ENCODE peak calls at places on chromosomes 7 and 10, in ten cellular contexts. One of them, this sample, is unnamed.

GRCh38 chr7:146397141-146397540 is 280.5 kb downstream of the CNTNAP2 start:
- DNase-seq in Peyer's patch: no peak
- DNase-seq in activated effector memory CD4-positive, alpha-beta T cell treated with anti-CD3 and anti-CD28 coated beads, Interleukin-2, amount 50 U/mL, for 16 hours: no peak
- DNase-seq in left ventricle myocardium inferior: no peak
- DNase-seq in LoVo: no peak
- DNase-seq in AG08395: no peak
- DNase-seq in HCEC 1CT: no peak
- DNase-seq in left colon: no peak
- DNase-seq in NCI-H2029: no peak
- DNase-seq in activated T-cell treated with anti-CD3 and anti-CD28 coated beads for 1 hour: no peak
- DNase-seq in this sample: no peak

GRCh38 chr7:76179686-76180085 is 22.0 kb upstream of the SRRM3 start:
- DNase-seq in left colon: no peak
- DNase-seq in Peyer's patch: no peak
- DNase-seq in activated T-cell treated with anti-CD3 and anti-CD28 coated beads for 1 hour: no peak
- DNase-seq in AG08395: no peak
- DNase-seq in HCEC 1CT: no peak
- DNase-seq in activated effector memory CD4-positive, alpha-beta T cell treated with anti-CD3 and anti-CD28 coated beads, Interleukin-2, amount 50 U/mL, for 16 hours: no peak
- DNase-seq in NCI-H2029: no peak
- DNase-seq in left ventricle myocardium inferior: no peak
- DNase-seq in LoVo: no peak
- DNase-seq in this sample: no peak

GRCh38 chr7:47610506-47611044 is 28.7 kb upstream of the TNS3 start:
- DNase-seq in NCI-H2029: no peak
- DNase-seq in HCEC 1CT: peak
- DNase-seq in LoVo: no peak
- DNase-seq in left ventricle myocardium inferior: no peak
- DNase-seq in Peyer's patch: no peak
- DNase-seq in left colon: no peak
- DNase-seq in activated effector memory CD4-positive, alpha-beta T cell treated with anti-CD3 and anti-CD28 coated beads, Interleukin-2, amount 50 U/mL, for 16 hours: no peak
- DNase-seq in activated T-cell treated with anti-CD3 and anti-CD28 coated beads for 1 hour: no peak
- DNase-seq in AG08395: peak
- DNase-seq in this sample: peak

GRCh38 chr7:66641526-66641871 is 12.8 kb downstream of the KCTD7 start:
- DNase-seq in Peyer's patch: no peak
- DNase-seq in LoVo: no peak
- DNase-seq in HCEC 1CT: no peak
- DNase-seq in left colon: no peak
- DNase-seq in AG08395: no peak
- DNase-seq in activated T-cell treated with anti-CD3 and anti-CD28 coated beads for 1 hour: no peak
- DNase-seq in activated effector memory CD4-positive, alpha-beta T cell treated with anti-CD3 and anti-CD28 coated beads, Interleukin-2, amount 50 U/mL, for 16 hours: no peak
- DNase-seq in left ventricle myocardium inferior: no peak
- DNase-seq in NCI-H2029: no peak
- DNase-seq in this sample: no peak

GRCh38 chr7:12062062-12062461 is 149.0 kb upstream of the TMEM106B start:
- DNase-seq in NCI-H2029: no peak
- DNase-seq in activated effector memory CD4-positive, alpha-beta T cell treated with anti-CD3 and anti-CD28 coated beads, Interleukin-2, amount 50 U/mL, for 16 hours: no peak
- DNase-seq in HCEC 1CT: no peak
- DNase-seq in LoVo: no peak
- DNase-seq in Peyer's patch: no peak
- DNase-seq in left colon: no peak
- DNase-seq in AG08395: no peak
- DNase-seq in left ventricle myocardium inferior: no peak
- DNase-seq in activated T-cell treated with anti-CD3 and anti-CD28 coated beads for 1 hour: no peak
- DNase-seq in this sample: no peak

GRCh38 chr10:100447648-100448047 is 15.2 kb upstream of the WNT8B start:
- DNase-seq in activated effector memory CD4-positive, alpha-beta T cell treated with anti-CD3 and anti-CD28 coated beads, Interleukin-2, amount 50 U/mL, for 16 hours: no peak
- DNase-seq in left colon: no peak
- DNase-seq in HCEC 1CT: no peak
- DNase-seq in LoVo: no peak
- DNase-seq in activated T-cell treated with anti-CD3 and anti-CD28 coated beads for 1 hour: no peak
- DNase-seq in Peyer's patch: no peak
- DNase-seq in left ventricle myocardium inferior: no peak
- DNase-seq in AG08395: no peak
- DNase-seq in NCI-H2029: no peak
- DNase-seq in this sample: no peak

GRCh38 chr7:100835903-100836811 is 8.8 kb upstream of the EPHB4 start:
- DNase-seq in HCEC 1CT: no peak
- DNase-seq in left colon: peak
- DNase-seq in Peyer's patch: peak
- DNase-seq in LoVo: no peak
- DNase-seq in AG08395: no peak
- DNase-seq in left ventricle myocardium inferior: peak
- DNase-seq in activated effector memory CD4-positive, alpha-beta T cell treated with anti-CD3 and anti-CD28 coated beads, Interleukin-2, amount 50 U/mL, for 16 hours: no peak
- DNase-seq in activated T-cell treated with anti-CD3 and anti-CD28 coated beads for 1 hour: no peak
- DNase-seq in NCI-H2029: no peak
- DNase-seq in this sample: no peak

GRCh38 chr7:76315372-76315771 is 12.9 kb downstream of the HSPB1 start:
- DNase-seq in Peyer's patch: no peak
- DNase-seq in left colon: no peak
- DNase-seq in AG08395: no peak
- DNase-seq in NCI-H2029: no peak
- DNase-seq in activated T-cell treated with anti-CD3 and anti-CD28 coated beads for 1 hour: no peak
- DNase-seq in HCEC 1CT: no peak
- DNase-seq in activated effector memory CD4-positive, alpha-beta T cell treated with anti-CD3 and anti-CD28 coated beads, Interleukin-2, amount 50 U/mL, for 16 hours: no peak
- DNase-seq in LoVo: no peak
- DNase-seq in left ventricle myocardium inferior: no peak
- DNase-seq in this sample: no peak

GRCh38 chr10:62413652-62414051 is 39.5 kb downstream of the ZNF365 start:
- DNase-seq in activated T-cell treated with anti-CD3 and anti-CD28 coated beads for 1 hour: no peak
- DNase-seq in HCEC 1CT: no peak
- DNase-seq in Peyer's patch: no peak
- DNase-seq in left ventricle myocardium inferior: no peak
- DNase-seq in AG08395: no peak
- DNase-seq in activated effector memory CD4-positive, alpha-beta T cell treated with anti-CD3 and anti-CD28 coated beads, Interleukin-2, amount 50 U/mL, for 16 hours: no peak
- DNase-seq in left colon: no peak
- DNase-seq in NCI-H2029: no peak
- DNase-seq in LoVo: no peak
- DNase-seq in this sample: no peak

GRCh38 chr7:111168182-111168581 is 77.3 kb downstream of the LRRN3 start:
- DNase-seq in left ventricle myocardium inferior: no peak
- DNase-seq in NCI-H2029: peak
- DNase-seq in AG08395: no peak
- DNase-seq in Peyer's patch: no peak
- DNase-seq in activated T-cell treated with anti-CD3 and anti-CD28 coated beads for 1 hour: no peak
- DNase-seq in left colon: no peak
- DNase-seq in LoVo: no peak
- DNase-seq in activated effector memory CD4-positive, alpha-beta T cell treated with anti-CD3 and anti-CD28 coated beads, Interleukin-2, amount 50 U/mL, for 16 hours: no peak
- DNase-seq in HCEC 1CT: no peak
- DNase-seq in this sample: peak

GRCh38 chr7:18859331-18859730 is 258.1 kb downstream of the TWIST1 start:
- DNase-seq in left ventricle myocardium inferior: no peak
- DNase-seq in Peyer's patch: no peak
- DNase-seq in left colon: no peak
- DNase-seq in LoVo: no peak
- DNase-seq in activated T-cell treated with anti-CD3 and anti-CD28 coated beads for 1 hour: no peak
- DNase-seq in activated effector memory CD4-positive, alpha-beta T cell treated with anti-CD3 and anti-CD28 coated beads, Interleukin-2, amount 50 U/mL, for 16 hours: no peak
- DNase-seq in HCEC 1CT: peak
- DNase-seq in NCI-H2029: no peak
- DNase-seq in AG08395: no peak
- DNase-seq in this sample: no peak

GRCh38 chr7:2247141-2247985 is 5.3 kb downstream of the NUDT1 start:
- DNase-seq in activated T-cell treated with anti-CD3 and anti-CD28 coated beads for 1 hour: no peak
- DNase-seq in left ventricle myocardium inferior: no peak
- DNase-seq in Peyer's patch: no peak
- DNase-seq in LoVo: no peak
- DNase-seq in activated effector memory CD4-positive, alpha-beta T cell treated with anti-CD3 and anti-CD28 coated beads, Interleukin-2, amount 50 U/mL, for 16 hours: no peak
- DNase-seq in NCI-H2029: no peak
- DNase-seq in left colon: no peak
- DNase-seq in HCEC 1CT: no peak
- DNase-seq in AG08395: peak
- DNase-seq in this sample: no peak

GRCh38 chr10:26217396-26218105 is 977 bp downstream of the GAD2 start:
- DNase-seq in NCI-H2029: no peak
- DNase-seq in activated effector memory CD4-positive, alpha-beta T cell treated with anti-CD3 and anti-CD28 coated beads, Interleukin-2, amount 50 U/mL, for 16 hours: no peak
- DNase-seq in Peyer's patch: no peak
- DNase-seq in AG08395: no peak
- DNase-seq in HCEC 1CT: no peak
- DNase-seq in left colon: no peak
- DNase-seq in left ventricle myocardium inferior: no peak
- DNase-seq in activated T-cell treated with anti-CD3 and anti-CD28 coated beads for 1 hour: no peak
- DNase-seq in LoVo: no peak
- DNase-seq in this sample: no peak

GRCh38 chr7:152136623-152137022 is 111.1 kb downstream of the GALNT11 start:
- DNase-seq in LoVo: no peak
- DNase-seq in activated effector memory CD4-positive, alpha-beta T cell treated with anti-CD3 and anti-CD28 coated beads, Interleukin-2, amount 50 U/mL, for 16 hours: no peak
- DNase-seq in left ventricle myocardium inferior: no peak
- DNase-seq in left colon: no peak
- DNase-seq in AG08395: peak
- DNase-seq in HCEC 1CT: peak
- DNase-seq in Peyer's patch: no peak
- DNase-seq in NCI-H2029: no peak
- DNase-seq in activated T-cell treated with anti-CD3 and anti-CD28 coated beads for 1 hour: no peak
- DNase-seq in this sample: peak

GRCh38 chr7:139647085-139647484 is 123.6 kb downstream of the CLEC2L start:
- DNase-seq in Peyer's patch: no peak
- DNase-seq in AG08395: no peak
- DNase-seq in activated effector memory CD4-positive, alpha-beta T cell treated with anti-CD3 and anti-CD28 coated beads, Interleukin-2, amount 50 U/mL, for 16 hours: no peak
- DNase-seq in left ventricle myocardium inferior: no peak
- DNase-seq in left colon: no peak
- DNase-seq in activated T-cell treated with anti-CD3 and anti-CD28 coated beads for 1 hour: no peak
- DNase-seq in NCI-H2029: no peak
- DNase-seq in HCEC 1CT: no peak
- DNase-seq in LoVo: no peak
- DNase-seq in this sample: no peak

GRCh38 chr7:55052081-55052480 is 33.3 kb downstream of the EGFR start:
- DNase-seq in NCI-H2029: no peak
- DNase-seq in AG08395: peak
- DNase-seq in activated effector memory CD4-positive, alpha-beta T cell treated with anti-CD3 and anti-CD28 coated beads, Interleukin-2, amount 50 U/mL, for 16 hours: no peak
- DNase-seq in HCEC 1CT: peak
- DNase-seq in Peyer's patch: no peak
- DNase-seq in left colon: no peak
- DNase-seq in LoVo: no peak
- DNase-seq in left ventricle myocardium inferior: no peak
- DNase-seq in activated T-cell treated with anti-CD3 and anti-CD28 coated beads for 1 hour: no peak
- DNase-seq in this sample: peak

GRCh38 chr7:134431805-134432204 is 27.1 kb downstream of the AKR1B1 start:
- DNase-seq in AG08395: no peak
- DNase-seq in activated T-cell treated with anti-CD3 and anti-CD28 coated beads for 1 hour: no peak
- DNase-seq in left ventricle myocardium inferior: no peak
- DNase-seq in NCI-H2029: no peak
- DNase-seq in left colon: peak
- DNase-seq in HCEC 1CT: no peak
- DNase-seq in activated effector memory CD4-positive, alpha-beta T cell treated with anti-CD3 and anti-CD28 coated beads, Interleukin-2, amount 50 U/mL, for 16 hours: no peak
- DNase-seq in LoVo: peak
- DNase-seq in Peyer's patch: peak
- DNase-seq in this sample: no peak

GRCh38 chr7:13990319-13990983 is 985 bp upstream of the ETV1 start:
- DNase-seq in LoVo: peak
- DNase-seq in AG08395: peak
- DNase-seq in left ventricle myocardium inferior: peak
- DNase-seq in activated T-cell treated with anti-CD3 and anti-CD28 coated beads for 1 hour: no peak
- DNase-seq in Peyer's patch: peak
- DNase-seq in NCI-H2029: peak
- DNase-seq in left colon: peak
- DNase-seq in activated effector memory CD4-positive, alpha-beta T cell treated with anti-CD3 and anti-CD28 coated beads, Interleukin-2, amount 50 U/mL, for 16 hours: peak
- DNase-seq in HCEC 1CT: peak
- DNase-seq in this sample: peak

GRCh38 chr10:122863216-122863615 is 16.2 kb downstream of the FAM24B start:
- DNase-seq in NCI-H2029: no peak
- DNase-seq in LoVo: no peak
- DNase-seq in HCEC 1CT: no peak
- DNase-seq in Peyer's patch: no peak
- DNase-seq in AG08395: no peak
- DNase-seq in activated T-cell treated with anti-CD3 and anti-CD28 coated beads for 1 hour: no peak
- DNase-seq in activated effector memory CD4-positive, alpha-beta T cell treated with anti-CD3 and anti-CD28 coated beads, Interleukin-2, amount 50 U/mL, for 16 hours: no peak
- DNase-seq in left ventricle myocardium inferior: no peak
- DNase-seq in left colon: no peak
- DNase-seq in this sample: no peak

GRCh38 chr10:98511861-98512260 is 65.1 kb upstream of the HPS1 start:
- DNase-seq in AG08395: no peak
- DNase-seq in left colon: no peak
- DNase-seq in HCEC 1CT: no peak
- DNase-seq in NCI-H2029: no peak
- DNase-seq in left ventricle myocardium inferior: no peak
- DNase-seq in LoVo: no peak
- DNase-seq in activated effector memory CD4-positive, alpha-beta T cell treated with anti-CD3 and anti-CD28 coated beads, Interleukin-2, amount 50 U/mL, for 16 hours: no peak
- DNase-seq in activated T-cell treated with anti-CD3 and anti-CD28 coated beads for 1 hour: no peak
- DNase-seq in Peyer's patch: no peak
- DNase-seq in this sample: no peak

GRCh38 chr7:121053219-121053618 is 64.7 kb downstream of the CPED1 start:
- DNase-seq in AG08395: no peak
- DNase-seq in NCI-H2029: no peak
- DNase-seq in LoVo: no peak
- DNase-seq in activated effector memory CD4-positive, alpha-beta T cell treated with anti-CD3 and anti-CD28 coated beads, Interleukin-2, amount 50 U/mL, for 16 hours: no peak
- DNase-seq in left ventricle myocardium inferior: no peak
- DNase-seq in Peyer's patch: no peak
- DNase-seq in HCEC 1CT: no peak
- DNase-seq in activated T-cell treated with anti-CD3 and anti-CD28 coated beads for 1 hour: no peak
- DNase-seq in left colon: no peak
- DNase-seq in this sample: no peak

GRCh38 chr10:6478722-6479121 is 101.4 kb downstream of the PRKCQ start:
- DNase-seq in LoVo: no peak
- DNase-seq in activated effector memory CD4-positive, alpha-beta T cell treated with anti-CD3 and anti-CD28 coated beads, Interleukin-2, amount 50 U/mL, for 16 hours: no peak
- DNase-seq in Peyer's patch: no peak
- DNase-seq in AG08395: no peak
- DNase-seq in left ventricle myocardium inferior: no peak
- DNase-seq in HCEC 1CT: no peak
- DNase-seq in left colon: no peak
- DNase-seq in NCI-H2029: no peak
- DNase-seq in activated T-cell treated with anti-CD3 and anti-CD28 coated beads for 1 hour: no peak
- DNase-seq in this sample: no peak

GRCh38 chr7:144256112-144256511 is 8.5 kb downstream of the OR2A7 start:
- DNase-seq in activated effector memory CD4-positive, alpha-beta T cell treated with anti-CD3 and anti-CD28 coated beads, Interleukin-2, amount 50 U/mL, for 16 hours: no peak
- DNase-seq in AG08395: peak
- DNase-seq in left colon: no peak
- DNase-seq in LoVo: no peak
- DNase-seq in activated T-cell treated with anti-CD3 and anti-CD28 coated beads for 1 hour: no peak
- DNase-seq in Peyer's patch: no peak
- DNase-seq in NCI-H2029: no peak
- DNase-seq in left ventricle myocardium inferior: no peak
- DNase-seq in HCEC 1CT: peak
- DNase-seq in this sample: no peak

GRCh38 chr7:73706122-73707044 is 13.1 kb downstream of the STX1A start:
- DNase-seq in AG08395: no peak
- DNase-seq in left colon: no peak
- DNase-seq in left ventricle myocardium inferior: no peak
- DNase-seq in activated effector memory CD4-positive, alpha-beta T cell treated with anti-CD3 and anti-CD28 coated beads, Interleukin-2, amount 50 U/mL, for 16 hours: peak
- DNase-seq in LoVo: no peak
- DNase-seq in Peyer's patch: no peak
- DNase-seq in HCEC 1CT: no peak
- DNase-seq in NCI-H2029: no peak
- DNase-seq in activated T-cell treated with anti-CD3 and anti-CD28 coated beads for 1 hour: no peak
- DNase-seq in this sample: no peak

GRCh38 chr7:143462045-143462444 is 15.6 kb upstream of the TAS2R41 start:
- DNase-seq in left colon: no peak
- DNase-seq in AG08395: no peak
- DNase-seq in LoVo: no peak
- DNase-seq in activated T-cell treated with anti-CD3 and anti-CD28 coated beads for 1 hour: no peak
- DNase-seq in HCEC 1CT: no peak
- DNase-seq in activated effector memory CD4-positive, alpha-beta T cell treated with anti-CD3 and anti-CD28 coated beads, Interleukin-2, amount 50 U/mL, for 16 hours: no peak
- DNase-seq in Peyer's patch: no peak
- DNase-seq in NCI-H2029: no peak
- DNase-seq in left ventricle myocardium inferior: no peak
- DNase-seq in this sample: no peak

GRCh38 chr10:119533473-119533872 is 9.0 kb downstream of the RGS10 start:
- DNase-seq in activated T-cell treated with anti-CD3 and anti-CD28 coated beads for 1 hour: no peak
- DNase-seq in LoVo: no peak
- DNase-seq in left colon: no peak
- DNase-seq in Peyer's patch: no peak
- DNase-seq in HCEC 1CT: no peak
- DNase-seq in NCI-H2029: no peak
- DNase-seq in AG08395: no peak
- DNase-seq in left ventricle myocardium inferior: no peak
- DNase-seq in activated effector memory CD4-positive, alpha-beta T cell treated with anti-CD3 and anti-CD28 coated beads, Interleukin-2, amount 50 U/mL, for 16 hours: peak
- DNase-seq in this sample: no peak

GRCh38 chr10:3451516-3452185 is 279.1 kb upstream of the PITRM1 start:
- DNase-seq in left ventricle myocardium inferior: no peak
- DNase-seq in LoVo: no peak
- DNase-seq in activated T-cell treated with anti-CD3 and anti-CD28 coated beads for 1 hour: no peak
- DNase-seq in activated effector memory CD4-positive, alpha-beta T cell treated with anti-CD3 and anti-CD28 coated beads, Interleukin-2, amount 50 U/mL, for 16 hours: no peak
- DNase-seq in AG08395: peak
- DNase-seq in left colon: no peak
- DNase-seq in HCEC 1CT: no peak
- DNase-seq in NCI-H2029: no peak
- DNase-seq in Peyer's patch: no peak
- DNase-seq in this sample: no peak

GRCh38 chr7:107597582-107597916 is 17.5 kb downstream of the BCAP29 start:
- DNase-seq in LoVo: no peak
- DNase-seq in HCEC 1CT: no peak
- DNase-seq in activated effector memory CD4-positive, alpha-beta T cell treated with anti-CD3 and anti-CD28 coated beads, Interleukin-2, amount 50 U/mL, for 16 hours: no peak
- DNase-seq in AG08395: no peak
- DNase-seq in left ventricle myocardium inferior: no peak
- DNase-seq in activated T-cell treated with anti-CD3 and anti-CD28 coated beads for 1 hour: no peak
- DNase-seq in left colon: no peak
- DNase-seq in NCI-H2029: no peak
- DNase-seq in Peyer's patch: no peak
- DNase-seq in this sample: no peak